ENCODE peak calls at places on chromosomes 4 and X, in five cellular contexts. One of them, this sample, is unnamed. For H3K4me1, the result is how much of the 10 kb centered on the place peaks cover.

GRCh38 chr4:187309456-187309855 is 585.8 kb upstream of the FAT1 start:
- DNase-seq in ovary: no peak
- DNase-seq in esophagus muscularis mucosa: no peak
- DNase-seq in K562: no peak
- DNase-seq in suprapubic skin: no peak
- DNase-seq in this sample: no peak

GRCh38 chr4:54100607-54101189 is 735 bp downstream of the GSX2 start:
- DNase-seq in suprapubic skin: no peak
- DNase-seq in K562: no peak
- DNase-seq in esophagus muscularis mucosa: no peak
- DNase-seq in ovary: no peak
- DNase-seq in this sample: no peak

GRCh38 chr4:122539861-122540465 is 80.9 kb downstream of the IL21 start:
- DNase-seq in K562: no peak
- DNase-seq in esophagus muscularis mucosa: no peak
- DNase-seq in ovary: no peak
- DNase-seq in suprapubic skin: no peak
- DNase-seq in this sample: no peak

GRCh38 chr4:16916719-16917337 is 18.4 kb upstream of the LDB2 start:
- DNase-seq in ovary: no peak
- DNase-seq in esophagus muscularis mucosa: no peak
- DNase-seq in K562: peak
- DNase-seq in suprapubic skin: no peak
- DNase-seq in this sample: peak

GRCh38 chr4:183118585-183118984 is 19.5 kb downstream of the WWC2 start:
- DNase-seq in ovary: no peak
- DNase-seq in K562: no peak
- DNase-seq in esophagus muscularis mucosa: no peak
- DNase-seq in suprapubic skin: no peak
- DNase-seq in this sample: no peak

GRCh38 chr4:110514889-110515479 is 39.0 kb downstream of the ENPEP start:
- DNase-seq in ovary: no peak
- DNase-seq in suprapubic skin: no peak
- DNase-seq in K562: peak
- DNase-seq in esophagus muscularis mucosa: no peak
- DNase-seq in this sample: no peak

GRCh38 chr4:38323141-38323634 is 340.8 kb upstream of the KLF3 start:
- DNase-seq in esophagus muscularis mucosa: no peak
- DNase-seq in suprapubic skin: no peak
- DNase-seq in K562: no peak
- DNase-seq in ovary: no peak
- DNase-seq in this sample: no peak

GRCh38 chr4:10697071-10697470 is 12.5 kb upstream of the CLNK start:
- DNase-seq in esophagus muscularis mucosa: no peak
- DNase-seq in K562: no peak
- DNase-seq in ovary: no peak
- DNase-seq in suprapubic skin: no peak
- DNase-seq in this sample: no peak

GRCh38 chr4:81885016-81885415 is 413.3 kb upstream of the RASGEF1B start:
- DNase-seq in esophagus muscularis mucosa: no peak
- DNase-seq in ovary: no peak
- DNase-seq in K562: no peak
- DNase-seq in suprapubic skin: no peak
- DNase-seq in this sample: no peak

GRCh38 chrX:112083624-112084326 is 1.2 kb upstream of the TRPC5 start:
- DNase-seq in suprapubic skin: no peak
- DNase-seq in ovary: no peak
- DNase-seq in K562: no peak
- DNase-seq in esophagus muscularis mucosa: no peak
- DNase-seq in this sample: no peak

GRCh38 chr4:51932261-51932660 is 87.9 kb downstream of the LRRC66 start:
- DNase-seq in ovary: no peak
- DNase-seq in esophagus muscularis mucosa: no peak
- DNase-seq in K562: no peak
- DNase-seq in suprapubic skin: no peak
- DNase-seq in this sample: no peak

GRCh38 chr4:20019310-20020015 is 232.2 kb upstream of the SLIT2 start:
- DNase-seq in esophagus muscularis mucosa: no peak
- DNase-seq in suprapubic skin: no peak
- DNase-seq in ovary: no peak
- DNase-seq in K562: no peak
- DNase-seq in this sample: no peak

GRCh38 chr4:72977936-72978485 is 91.5 kb downstream of the COX18 start:
- DNase-seq in suprapubic skin: no peak
- DNase-seq in ovary: no peak
- DNase-seq in esophagus muscularis mucosa: no peak
- DNase-seq in K562: no peak
- DNase-seq in this sample: no peak

GRCh38 chr4:155694100-155694785 is 27.6 kb downstream of the GUCY1A1 start:
- DNase-seq in esophagus muscularis mucosa: no peak
- DNase-seq in suprapubic skin: no peak
- DNase-seq in ovary: no peak
- DNase-seq in K562: no peak
- DNase-seq in this sample: no peak

GRCh38 chr4:66275381-66276060 is 605.2 kb upstream of the EPHA5 start:
- DNase-seq in suprapubic skin: no peak
- DNase-seq in esophagus muscularis mucosa: no peak
- DNase-seq in ovary: no peak
- DNase-seq in K562: no peak
- DNase-seq in this sample: no peak

GRCh38 chrX:33336783-33337182 is 125.4 kb upstream of the DMD start:
- DNase-seq in ovary: peak
- DNase-seq in suprapubic skin: no peak
- DNase-seq in esophagus muscularis mucosa: no peak
- DNase-seq in K562: no peak
- DNase-seq in this sample: no peak

GRCh38 chrX:40055495-40055894 is 42.3 kb downstream of the BCOR start:
- DNase-seq in suprapubic skin: no peak
- DNase-seq in ovary: no peak
- DNase-seq in K562: no peak
- DNase-seq in esophagus muscularis mucosa: no peak
- DNase-seq in this sample: no peak

GRCh38 chr4:1524761-1525160 is 118.5 kb upstream of the NKX1-1 start:
- DNase-seq in suprapubic skin: no peak
- DNase-seq in ovary: no peak
- DNase-seq in esophagus muscularis mucosa: no peak
- DNase-seq in K562: no peak
- DNase-seq in this sample: no peak

GRCh38 chr4:59608466-59608865 is 1591.7 kb upstream of the ADGRL3 start:
- DNase-seq in suprapubic skin: no peak
- DNase-seq in K562: no peak
- DNase-seq in ovary: no peak
- DNase-seq in esophagus muscularis mucosa: no peak
- DNase-seq in this sample: no peak

GRCh38 chrX:78455901-78456300 is 128.5 kb upstream of the CYSLTR1 start:
- DNase-seq in esophagus muscularis mucosa: no peak
- DNase-seq in K562: no peak
- DNase-seq in suprapubic skin: no peak
- DNase-seq in ovary: no peak
- DNase-seq in this sample: no peak

GRCh38 chrX:12954981-12955380 is 19.9 kb upstream of the TMSB4X start:
- DNase-seq in esophagus muscularis mucosa: no peak
- DNase-seq in ovary: no peak
- DNase-seq in K562: no peak
- DNase-seq in suprapubic skin: no peak
- DNase-seq in this sample: no peak

GRCh38 chr4:59518005-59518823 is 1681.9 kb upstream of the ADGRL3 start:
- DNase-seq in esophagus muscularis mucosa: no peak
- DNase-seq in ovary: no peak
- DNase-seq in suprapubic skin: no peak
- DNase-seq in K562: no peak
- DNase-seq in this sample: no peak

GRCh38 chrX:150984164-150984824 is 1.2 kb downstream of the HMGB3 start:
- DNase-seq in suprapubic skin: no peak
- DNase-seq in esophagus muscularis mucosa: no peak
- DNase-seq in ovary: no peak
- DNase-seq in K562: peak
- DNase-seq in this sample: no peak

GRCh38 chr4:55030606-55031005 is 94.8 kb downstream of the KDR start:
- DNase-seq in suprapubic skin: no peak
- DNase-seq in esophagus muscularis mucosa: no peak
- DNase-seq in ovary: no peak
- DNase-seq in K562: no peak
- DNase-seq in this sample: no peak

GRCh38 chrX:84248226-84248625 is 60.2 kb upstream of the RPS6KA6 start:
- DNase-seq in ovary: no peak
- DNase-seq in esophagus muscularis mucosa: no peak
- DNase-seq in suprapubic skin: no peak
- DNase-seq in K562: no peak
- DNase-seq in this sample: no peak

GRCh38 chr4:793109-793861 is 32.6 kb downstream of the CPLX1 start:
- DNase-seq in esophagus muscularis mucosa: no peak
- DNase-seq in suprapubic skin: no peak
- DNase-seq in K562: no peak
- DNase-seq in ovary: no peak
- DNase-seq in this sample: no peak

GRCh38 chr4:32374201-32374600 is 1654.0 kb downstream of the PCDH7 start:
- DNase-seq in K562: no peak
- DNase-seq in ovary: no peak
- DNase-seq in esophagus muscularis mucosa: no peak
- DNase-seq in suprapubic skin: no peak
- DNase-seq in this sample: no peak

GRCh38 chr4:81647388-81647787 is 175.7 kb upstream of the RASGEF1B start:
- DNase-seq in esophagus muscularis mucosa: no peak
- DNase-seq in suprapubic skin: no peak
- DNase-seq in K562: no peak
- DNase-seq in ovary: no peak
- DNase-seq in this sample: no peak

GRCh38 chrX:66833426-66833825 is 194.5 kb upstream of the EDA2R start:
- DNase-seq in suprapubic skin: no peak
- DNase-seq in K562: no peak
- DNase-seq in ovary: no peak
- DNase-seq in esophagus muscularis mucosa: no peak
- DNase-seq in this sample: no peak

GRCh38 chr4:100109921-100110320 is 80.3 kb downstream of the DDIT4L start:
- DNase-seq in K562: no peak
- DNase-seq in ovary: no peak
- DNase-seq in esophagus muscularis mucosa: no peak
- DNase-seq in suprapubic skin: no peak
- DNase-seq in this sample: no peak

GRCh38 chrX:153984351-153985178 is 12.0 kb downstream of the TMEM187 start:
- DNase-seq in K562: peak
- DNase-seq in esophagus muscularis mucosa: no peak
- DNase-seq in suprapubic skin: no peak
- DNase-seq in ovary: no peak
- DNase-seq in this sample: no peak

GRCh38 chrX:99857455-99857854 is 552.6 kb downstream of the PCDH19 start:
- DNase-seq in suprapubic skin: no peak
- DNase-seq in esophagus muscularis mucosa: no peak
- DNase-seq in K562: no peak
- DNase-seq in ovary: no peak
- DNase-seq in this sample: no peak

GRCh38 chrX:15468036-15468435 is 25.1 kb downstream of the PIR start:
- DNase-seq in suprapubic skin: no peak
- DNase-seq in K562: no peak
- DNase-seq in ovary: no peak
- DNase-seq in esophagus muscularis mucosa: no peak
- DNase-seq in this sample: no peak

GRCh38 chr4:142480244-142480643 is 365.9 kb downstream of the INPP4B start:
- DNase-seq in ovary: no peak
- DNase-seq in esophagus muscularis mucosa: no peak
- DNase-seq in K562: no peak
- DNase-seq in suprapubic skin: no peak
- DNase-seq in this sample: no peak

GRCh38 chrX:70973221-70973620 is 42.3 kb upstream of the SLC7A3 start:
- DNase-seq in K562: no peak
- DNase-seq in suprapubic skin: no peak
- DNase-seq in esophagus muscularis mucosa: no peak
- DNase-seq in ovary: no peak
- DNase-seq in this sample: no peak
- TF ChIP-seq EP300 in K562: no peak
- TF ChIP-seq EP300 in suprapubic skin: no peak
- TF ChIP-seq EP300 in esophagus muscularis mucosa: no peak
- TF ChIP-seq EP300 in ovary: no peak
- TF ChIP-seq EP300 in this sample: no peak

GRCh38 chr4:75666299-75666698 is 6.9 kb downstream of the G3BP2 start:
- DNase-seq in suprapubic skin: no peak
- DNase-seq in K562: no peak
- DNase-seq in esophagus muscularis mucosa: no peak
- DNase-seq in ovary: no peak
- DNase-seq in this sample: no peak
- H3K4me1 ChIP-seq in suprapubic skin: under half
- H3K4me1 ChIP-seq in K562: under half
- H3K4me1 ChIP-seq in esophagus muscularis mucosa: under half
- H3K4me1 ChIP-seq in ovary: under half
- H3K4me1 ChIP-seq in this sample: half or more

DNA sequence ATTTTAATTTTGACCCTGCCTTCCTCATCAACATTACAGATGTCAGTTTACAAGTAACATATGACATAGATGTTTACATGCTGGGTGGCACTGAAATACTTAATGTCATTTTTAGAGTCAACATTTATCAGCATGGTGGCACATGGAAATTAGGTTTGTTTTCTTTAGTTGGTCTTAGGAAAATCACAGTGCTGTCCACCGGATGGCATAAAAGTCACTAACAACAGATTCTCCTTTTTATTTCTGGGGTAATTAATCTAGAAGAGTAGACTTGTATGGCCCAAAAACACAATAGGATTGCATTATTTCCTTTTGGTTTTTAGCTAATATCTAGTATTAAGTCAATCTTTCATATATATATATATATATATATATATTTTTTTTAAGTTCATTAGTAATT is 88.6 kb upstream of the HHIP start:
- DNase-seq in ovary: no peak
- DNase-seq in K562: no peak
- DNase-seq in suprapubic skin: no peak
- DNase-seq in esophagus muscularis mucosa: no peak
- DNase-seq in this sample: no peak
- TF ChIP-seq CTCF in ovary: no peak
- TF ChIP-seq CTCF in K562: no peak
- TF ChIP-seq CTCF in suprapubic skin: no peak
- TF ChIP-seq CTCF in esophagus muscularis mucosa: no peak
- TF ChIP-seq CTCF in this sample: no peak

DNA sequence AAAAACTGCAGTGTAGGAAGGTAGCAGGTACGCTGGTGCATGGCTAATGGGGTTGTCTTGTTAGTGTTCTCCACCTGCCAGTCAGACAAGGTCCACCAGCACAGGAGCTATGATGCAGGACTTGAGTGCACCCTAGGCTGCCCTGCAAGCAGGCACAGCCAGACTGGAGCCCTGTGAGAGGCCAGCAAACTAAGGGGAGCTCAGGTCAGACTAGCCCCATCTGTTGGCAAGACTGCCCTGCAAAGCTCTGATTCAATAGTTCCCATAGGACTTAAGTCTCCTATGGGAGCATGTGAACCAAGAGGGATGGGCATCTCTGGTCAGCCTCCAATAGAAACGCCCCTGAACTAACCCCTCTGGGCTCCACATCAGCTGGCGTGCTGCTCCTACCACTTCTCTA is 1307.3 kb downstream of the C4orf33 start:
- DNase-seq in suprapubic skin: no peak
- DNase-seq in ovary: no peak
- DNase-seq in K562: no peak
- DNase-seq in esophagus muscularis mucosa: no peak
- DNase-seq in this sample: no peak
- TF ChIP-seq EP300 in suprapubic skin: no peak
- TF ChIP-seq EP300 in ovary: no peak
- TF ChIP-seq EP300 in K562: no peak
- TF ChIP-seq EP300 in esophagus muscularis mucosa: no peak
- TF ChIP-seq EP300 in this sample: no peak

GRCh38 chr4:118281611-118282442 is 71.0 kb downstream of the PRSS12 start:
- DNase-seq in K562: no peak
- DNase-seq in esophagus muscularis mucosa: no peak
- DNase-seq in ovary: peak
- DNase-seq in suprapubic skin: no peak
- DNase-seq in this sample: no peak
- H3K4me1 ChIP-seq in K562: under half
- H3K4me1 ChIP-seq in esophagus muscularis mucosa: under half
- H3K4me1 ChIP-seq in ovary: under half
- H3K4me1 ChIP-seq in suprapubic skin: under half
- H3K4me1 ChIP-seq in this sample: under half

This sample was measured in stomach.